ENCODE peak calls at places on chromosome 7, in eight cellular contexts. O, U, Y, P, W, T, V and L are unnamed samples.

GRCh38 chr7:10973942-10974716 is 457 bp downstream of the PHF14 start:
- DNase-seq in W (peak), T (peak), V (peak), Y (peak), U (peak), P (no peak), O (no peak), L (peak)

GRCh38 chr7:55072251-55072650 is 53.4 kb downstream of the EGFR start:
- DNase-seq in V (no peak), P (no peak), T (no peak), U (no peak), O (no peak), Y (no peak), W (no peak), L (no peak)

GRCh38 chr7:102432476-102433318 is 678 bp upstream of the ORAI2 start:
- DNase-seq in Y (peak), P (no peak), W (peak), V (peak), O (no peak), U (no peak), T (no peak), L (peak)

GRCh38 chr7:100191775-100192174 is 14.1 kb downstream of the STAG3 start:
- DNase-seq in O (no peak), U (no peak), T (no peak), W (no peak), V (no peak), Y (no peak), P (peak), L (peak)

GRCh38 chr7:512541-513311 is 6.9 kb downstream of the PDGFA start:
- DNase-seq in V (no peak), W (no peak), O (no peak), T (no peak), U (peak), Y (peak), P (no peak), L (no peak)

GRCh38 chr7:26202019-26202985 is 757 bp downstream of the CBX3 start:
- DNase-seq in U (peak), O (no peak), Y (peak), V (peak), T (no peak), W (peak), P (no peak), L (no peak)

GRCh38 chr7:156889089-156889488 is 3.9 kb downstream of the LMBR1 start:
- DNase-seq in P (no peak), T (no peak), W (no peak), Y (no peak), O (no peak), V (no peak), U (no peak), L (no peak)

GRCh38 chr7:7761974-7762769 is 43.8 kb upstream of the RPA3 start:
- DNase-seq in P (no peak), U (no peak), W (peak), V (no peak), T (no peak), Y (no peak), O (no peak), L (peak)

GRCh38 chr7:101823596-101823995 is 6.2 kb downstream of the CUX1 start:
- DNase-seq in U (no peak), Y (no peak), V (no peak), O (no peak), P (no peak), T (no peak), W (no peak), L (no peak)

GRCh38 chr7:16083931-16084330 is 337.4 kb downstream of the CRPPA start:
- DNase-seq in U (peak), W (no peak), P (no peak), O (no peak), Y (no peak), T (no peak), V (no peak), L (no peak)

GRCh38 chr7:13860734-13861133 is 128.7 kb downstream of the ETV1 start:
- DNase-seq in O (no peak), Y (no peak), T (no peak), V (no peak), W (no peak), U (no peak), P (no peak), L (no peak)

GRCh38 chr7:145915679-145916078 is 200.9 kb upstream of the CNTNAP2 start:
- DNase-seq in P (no peak), U (no peak), O (peak), W (no peak), T (no peak), V (no peak), Y (no peak), L (no peak)

GRCh38 chr7:1950623-1951523 is 280.8 kb downstream of the ELFN1 start:
- DNase-seq in Y (no peak), V (no peak), P (no peak), W (peak), O (no peak), U (no peak), T (no peak), L (no peak)

GRCh38 chr7:131057015-131057518 is 270.6 kb upstream of the MKLN1 start:
- DNase-seq in V (no peak), U (no peak), O (peak), T (peak), Y (no peak), P (peak), W (no peak), L (peak)

GRCh38 chr7:140738280-140738679 is 41.8 kb downstream of the NDUFB2 start:
- DNase-seq in T (no peak), O (no peak), W (no peak), V (no peak), P (no peak), Y (no peak), U (no peak), L (no peak)

DNA sequence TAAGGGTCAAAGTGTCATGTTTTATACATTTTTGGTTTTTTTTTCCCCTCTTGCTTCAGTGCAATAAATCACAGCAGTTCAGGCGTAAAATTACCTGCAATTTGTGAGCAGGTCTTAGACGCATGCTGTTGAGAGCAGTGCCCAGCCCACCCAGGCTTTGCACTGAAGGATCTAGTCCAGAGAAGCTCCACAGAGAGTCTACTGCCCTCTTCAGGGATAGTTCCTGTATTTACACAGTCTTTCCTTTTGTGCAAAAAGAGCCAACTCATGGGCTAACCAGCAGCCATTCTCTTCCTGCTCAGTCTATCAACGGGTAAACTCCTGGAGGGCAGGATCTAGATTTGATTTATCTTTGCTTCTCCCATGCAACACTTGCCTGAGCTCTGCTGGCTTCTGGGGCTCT is 82.2 kb upstream of the NAMPT start:
- DNase-seq in T (no peak), V (no peak), W (no peak), O (no peak), Y (no peak), P (no peak), U (no peak), L (peak)
- TF ChIP-seq CTCF in T (peak), V (peak), W (no peak), O (peak), Y (no peak), P (peak), U (no peak), L (peak)

GRCh38 chr7:30817060-30817770 is 46.0 kb downstream of the MINDY4 start:
- DNase-seq in Y (no peak), T (no peak), U (no peak), P (no peak), V (no peak), O (no peak), W (no peak), L (peak)
- TF ChIP-seq CTCF in Y (no peak), T (no peak), U (no peak), P (no peak), V (no peak), O (no peak), W (no peak), L (no peak)

GRCh38 chr7:45084336-45084735 is 4.4 kb downstream of the NACAD start:
- DNase-seq in W (no peak), V (no peak), T (no peak), Y (no peak), P (no peak), U (no peak), O (no peak), L (no peak)
- TF ChIP-seq CTCF in W (no peak), V (no peak), T (no peak), Y (no peak), P (no peak), U (no peak), O (no peak), L (no peak)

DNA sequence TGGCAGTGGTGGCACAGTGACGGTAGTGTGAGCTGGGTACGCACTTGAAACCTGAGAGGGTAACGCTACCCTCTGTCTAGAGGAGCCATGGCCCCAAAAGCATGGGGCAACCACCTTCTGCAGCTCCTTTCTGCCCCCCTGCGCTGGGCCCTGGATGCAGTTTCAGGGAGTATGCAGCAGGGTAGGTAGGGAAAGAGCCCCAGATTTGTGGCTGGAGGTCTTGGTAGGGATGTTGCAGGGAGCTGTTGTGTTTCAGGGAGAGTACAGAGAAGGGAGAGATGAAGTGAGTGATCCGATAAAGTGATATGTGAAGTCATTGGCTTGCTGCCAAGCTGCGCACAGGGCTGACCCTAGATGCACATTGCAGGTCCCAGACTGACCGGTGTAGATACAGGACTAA is 2.7 kb upstream of the PGAM2 start:
- DNase-seq in V (no peak), W (no peak), O (no peak), Y (no peak), U (no peak), T (no peak), P (no peak), L (peak)
- TF ChIP-seq CTCF in V (no peak), W (no peak), O (no peak), Y (no peak), U (no peak), T (no peak), P (no peak), L (no peak)

GRCh38 chr7:128060018-128060417 is 28.8 kb upstream of the LRRC4 start:
- DNase-seq in Y (no peak), W (no peak), O (no peak), U (no peak), V (no peak), T (no peak), P (no peak), L (no peak)
- TF ChIP-seq CTCF in Y (no peak), W (no peak), O (no peak), U (no peak), V (no peak), T (no peak), P (no peak), L (no peak)

DNA sequence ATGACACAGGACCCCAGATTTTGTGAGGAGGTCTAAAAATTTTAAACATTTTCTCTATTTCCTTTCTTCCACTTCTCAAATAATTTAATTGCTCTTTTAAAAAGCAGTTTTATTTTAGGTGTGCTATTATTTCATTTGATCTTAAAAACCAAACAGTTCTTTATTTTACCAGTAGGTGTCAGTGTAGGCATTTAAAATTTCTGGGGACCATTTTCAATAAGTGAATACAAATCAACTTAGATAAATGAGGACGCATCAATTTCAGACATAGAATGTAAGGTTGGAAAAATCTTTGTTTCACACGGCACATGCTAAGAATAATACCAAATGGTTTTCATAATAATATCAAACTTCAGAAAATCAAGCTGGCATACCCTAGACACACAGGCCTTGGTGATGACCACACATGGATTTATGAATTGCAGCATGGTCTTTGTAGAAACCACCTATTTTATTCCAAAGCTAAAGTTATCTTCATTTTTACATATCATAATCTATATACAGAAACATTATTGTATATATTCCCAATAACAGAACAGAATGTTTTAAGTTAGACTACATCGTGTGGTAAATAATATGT is 127.6 kb upstream of the SLC26A5 start:
- DNase-seq in T (peak), Y (no peak), U (no peak), V (no peak), P (no peak), W (no peak), O (peak), L (peak)
- TF ChIP-seq CTCF in T (peak), Y (no peak), U (no peak), V (peak), P (peak), W (peak), O (no peak), L (peak)

GRCh38 chr7:139359366-139360209 is at the start of gene LUC7L2:
- DNase-seq in P (peak), T (peak), V (peak), Y (peak), W (peak), O (peak), U (peak), L (peak)
- TF ChIP-seq CTCF in P (no peak), T (no peak), V (no peak), Y (no peak), W (no peak), O (no peak), U (no peak), L (no peak)

GRCh38 chr7:159117366-159118219 is 27.1 kb downstream of the VIPR2 start:
- DNase-seq in V (peak), Y (no peak), O (no peak), W (no peak), U (no peak), T (no peak), P (no peak), L (no peak)

GRCh38 chr7:159114981-159115380 is 29.7 kb downstream of the VIPR2 start:
- DNase-seq in W (no peak), T (no peak), Y (peak), V (no peak), U (no peak), O (no peak), P (no peak), L (no peak)

GRCh38 chr7:159116581-159117339 is 27.9 kb downstream of the VIPR2 start:
- DNase-seq in T (no peak), O (no peak), U (no peak), W (no peak), Y (no peak), P (no peak), V (no peak), L (no peak)

GRCh38 chr7:159114096-159114495 is 30.6 kb downstream of the VIPR2 start:
- DNase-seq in Y (no peak), O (no peak), U (no peak), T (no peak), P (no peak), V (no peak), W (no peak), L (no peak)

DNA sequence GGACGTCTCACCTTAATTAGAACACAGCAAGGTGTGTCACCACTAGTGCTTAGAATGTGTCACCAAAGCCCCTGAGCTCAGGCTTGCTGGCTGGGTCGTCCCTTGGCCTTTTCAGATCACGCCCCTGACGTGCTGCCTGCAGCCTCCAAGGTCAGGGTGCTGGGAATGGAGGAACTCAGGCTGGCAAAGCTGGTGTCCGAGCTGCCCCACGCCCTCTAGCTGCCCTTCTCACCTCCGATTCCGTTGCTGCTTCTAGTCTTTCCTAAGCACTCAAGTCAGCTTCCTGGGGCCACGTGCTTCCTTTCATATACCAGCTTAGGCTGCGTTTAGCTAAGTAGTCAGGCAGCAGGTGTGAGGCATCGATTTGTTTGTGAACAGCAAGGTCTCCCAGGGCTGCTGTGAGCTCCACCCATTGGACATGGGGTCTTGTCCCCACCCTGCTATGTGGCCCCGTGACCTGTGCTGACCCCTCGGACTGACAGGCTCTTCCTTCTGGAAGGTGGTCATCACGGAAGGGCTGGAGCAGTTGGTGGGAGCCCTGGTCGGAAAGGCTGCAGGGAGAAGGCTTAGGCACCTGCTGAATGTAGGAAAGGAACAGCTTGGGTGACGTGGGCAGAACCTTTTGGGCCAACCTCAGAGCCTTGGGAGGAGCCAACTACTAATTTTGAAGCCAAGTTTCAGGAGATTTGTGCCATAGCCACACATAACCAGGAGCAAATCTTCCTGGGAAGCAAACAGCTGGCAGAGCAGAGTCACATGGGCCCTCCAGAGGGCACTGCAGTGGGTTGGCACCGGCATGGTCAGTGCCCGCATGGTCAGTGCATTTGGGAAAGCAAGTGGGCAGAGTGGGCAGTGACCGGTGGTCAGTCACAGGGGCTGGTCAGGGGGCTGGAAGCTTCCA is 28.8 kb downstream of the VIPR2 start:
- DNase-seq in P (no peak), O (no peak), T (no peak), V (no peak), U (no peak), Y (no peak), W (no peak), L (no peak)
- TF ChIP-seq CTCF in P (no peak), O (no peak), T (no peak), V (no peak), U (no peak), Y (no peak), W (no peak), L (no peak)